ENCODE peak calls at places on chromosomes 7 and 10, in five cellular contexts. J, D, V, W and C are unnamed samples.
A peak's percentile ranks its signal among the peaks of the same experiment; 100 is the strongest.

GRCh38 chr10:79244841-79245504 is 102.3 kb upstream of the PPIF start:
- DNase-seq in V (no peak), D (no peak), J (no peak), W (no peak), C (no peak)

GRCh38 chr7:87984088-87984487 is 50.0 kb downstream of the ADAM22 start:
- DNase-seq in V (no peak), W (no peak), J (no peak), D (no peak), C (peak; percentile 6)

GRCh38 chr10:76618641-76619040 is 1019.0 kb downstream of the KCNMA1 start:
- DNase-seq in W (no peak), J (no peak), D (no peak), V (no peak), C (no peak)

GRCh38 chr7:155560196-155560595 is 13.8 kb upstream of the CNPY1 start:
- DNase-seq in V (no peak), D (no peak), W (no peak), J (no peak), C (no peak)

GRCh38 chr10:72235544-72236279 is 19.6 kb upstream of the ASCC1 start:
- DNase-seq in W (no peak), D (no peak), V (no peak), J (no peak), C (no peak)

GRCh38 chr7:152459724-152460251 is 24.0 kb upstream of the KMT2C start:
- DNase-seq in W (no peak), D (peak; percentile 20), V (no peak), J (peak; percentile 40), C (no peak)

GRCh38 chr7:83468251-83468739 is 180.6 kb downstream of the SEMA3E start:
- DNase-seq in D (peak; percentile 75), J (peak; percentile 99), W (peak; percentile 26), V (peak; percentile 87), C (peak; percentile 99)

GRCh38 chr7:17408245-17408903 is 109.9 kb downstream of the AHR start:
- DNase-seq in D (no peak), W (peak; percentile 45), J (peak; percentile 95), V (peak; percentile 79), C (peak; percentile 77)

GRCh38 chr7:116330961-116331360 is 120.6 kb downstream of the TES start:
- DNase-seq in J (peak; percentile 29), D (no peak), V (no peak), W (no peak), C (no peak)

GRCh38 chr7:108193593-108194498 is 63.7 kb upstream of the LAMB4 start:
- DNase-seq in D (no peak), W (no peak), J (no peak), V (no peak), C (no peak)

GRCh38 chr7:133297093-133297492 is 44.2 kb downstream of the EXOC4 start:
- DNase-seq in D (no peak), V (no peak), W (no peak), J (no peak), C (no peak)

GRCh38 chr7:818031-818699 is 14.1 kb upstream of the SUN1 start:
- DNase-seq in J (peak; percentile 85), V (no peak), D (no peak), W (peak; percentile 61), C (no peak)

GRCh38 chr10:48885376-48885775 is 54.3 kb downstream of the LRRC18 start:
- DNase-seq in V (no peak), J (no peak), W (no peak), D (peak; percentile 43), C (no peak)

GRCh38 chr7:156111-157007 is 36.0 kb upstream of the FAM20C start:
- DNase-seq in W (no peak), J (no peak), V (no peak), D (peak; percentile 26), C (no peak)

GRCh38 chr10:813286-813685 is 118.2 kb downstream of the LARP4B start:
- DNase-seq in V (no peak), D (no peak), J (no peak), W (no peak), C (no peak)

GRCh38 chr7:48307041-48307714 is 135.9 kb downstream of the ABCA13 start:
- DNase-seq in V (no peak), J (no peak), W (no peak), D (no peak), C (no peak)

GRCh38 chr7:132030883-132031282 is 474.5 kb upstream of the PODXL start:
- DNase-seq in W (no peak), V (no peak), J (no peak), D (no peak), C (no peak)

GRCh38 chr7:5750026-5750425 is 31.4 kb downstream of the RNF216 start:
- DNase-seq in D (no peak), W (no peak), J (peak; percentile 15), V (peak; percentile 47), C (no peak)

GRCh38 chr7:138887872-138888656 is 90.1 kb upstream of the ATP6V0A4 start:
- DNase-seq in V (no peak), W (no peak), D (no peak), J (no peak), C (no peak)

GRCh38 chr7:90841759-90842429 is 245.8 kb downstream of the CDK14 start:
- DNase-seq in J (no peak), V (no peak), D (no peak), W (no peak), C (no peak)

GRCh38 chr10:29039659-29040309 is 249.1 kb upstream of the LYZL1 start:
- DNase-seq in W (no peak), D (no peak), J (peak; percentile 87), V (peak; percentile 71), C (peak; percentile 77)

GRCh38 chr7:134932707-134933370 is 53.5 kb upstream of the AGBL3 start:
- DNase-seq in J (peak; percentile 37), V (no peak), D (no peak), W (no peak), C (no peak)

GRCh38 chr10:5927306-5927705 is 37.3 kb downstream of the FBH1 start:
- DNase-seq in W (no peak), D (no peak), J (peak; percentile 92), V (peak; percentile 81), C (no peak)

GRCh38 chr10:118799779-118800178 is 45.0 kb upstream of the CACUL1 start:
- DNase-seq in W (peak; percentile 38), D (no peak), J (peak; percentile 23), V (no peak), C (peak; percentile 11)

GRCh38 chr7:147759327-147759943 is 831.1 kb upstream of the C7orf33 start:
- DNase-seq in V (no peak), J (no peak), W (no peak), D (no peak), C (no peak)